ENCODE peak calls at places on chromosomes 6 and 20, in five cellular contexts. One of them, this sample, is unnamed.

GRCh38 chr6:167721291-167721690 is 105.4 kb upstream of the AFDN start:
- DNase-seq in A549: no peak
- DNase-seq in K562: no peak
- DNase-seq in endothelial cell of umbilical vein: no peak
- DNase-seq in HepG2: no peak
- DNase-seq in this sample: no peak

GRCh38 chr6:73579851-73580246 is 59.0 kb upstream of the EEF1A1 start:
- DNase-seq in HepG2: peak
- DNase-seq in K562: peak
- DNase-seq in A549: peak
- DNase-seq in endothelial cell of umbilical vein: no peak
- DNase-seq in this sample: peak

GRCh38 chr6:166275714-166276166 is 32.5 kb downstream of the PRR18 start:
- DNase-seq in HepG2: peak
- DNase-seq in K562: peak
- DNase-seq in A549: peak
- DNase-seq in endothelial cell of umbilical vein: peak
- DNase-seq in this sample: peak

GRCh38 chr20:63173552-63174191 is 42.3 kb downstream of the YTHDF1 start:
- DNase-seq in HepG2: peak
- DNase-seq in K562: no peak
- DNase-seq in endothelial cell of umbilical vein: no peak
- DNase-seq in A549: no peak
- DNase-seq in this sample: no peak

GRCh38 chr6:145206247-145206907 is 528.9 kb downstream of the EPM2A start:
- DNase-seq in A549: no peak
- DNase-seq in HepG2: no peak
- DNase-seq in endothelial cell of umbilical vein: no peak
- DNase-seq in K562: no peak
- DNase-seq in this sample: no peak

GRCh38 chr20:53940883-53941546 is 129.4 kb downstream of the BCAS1 start:
- DNase-seq in endothelial cell of umbilical vein: peak
- DNase-seq in A549: peak
- DNase-seq in K562: no peak
- DNase-seq in HepG2: no peak
- DNase-seq in this sample: no peak

GRCh38 chr20:40606660-40607059 is 82.4 kb downstream of the MAFB start:
- DNase-seq in HepG2: no peak
- DNase-seq in K562: no peak
- DNase-seq in A549: no peak
- DNase-seq in endothelial cell of umbilical vein: no peak
- DNase-seq in this sample: no peak

GRCh38 chr6:146890644-146891434 is 292.1 kb downstream of the ADGB start:
- DNase-seq in endothelial cell of umbilical vein: no peak
- DNase-seq in K562: peak
- DNase-seq in A549: no peak
- DNase-seq in HepG2: no peak
- DNase-seq in this sample: no peak

GRCh38 chr6:97654674-97655073 is 371.7 kb upstream of the MMS22L start:
- DNase-seq in endothelial cell of umbilical vein: no peak
- DNase-seq in K562: no peak
- DNase-seq in HepG2: no peak
- DNase-seq in A549: peak
- DNase-seq in this sample: no peak

GRCh38 chr6:19788684-19789083 is 48.5 kb upstream of the ID4 start:
- DNase-seq in HepG2: no peak
- DNase-seq in K562: no peak
- DNase-seq in endothelial cell of umbilical vein: no peak
- DNase-seq in A549: no peak
- DNase-seq in this sample: no peak

GRCh38 chr20:53872561-53873248 is 197.7 kb downstream of the BCAS1 start:
- DNase-seq in K562: no peak
- DNase-seq in endothelial cell of umbilical vein: no peak
- DNase-seq in A549: no peak
- DNase-seq in HepG2: no peak
- DNase-seq in this sample: no peak

GRCh38 chr20:36677422-36677771 is 31.4 kb upstream of the SLA2 start:
- DNase-seq in A549: no peak
- DNase-seq in endothelial cell of umbilical vein: no peak
- DNase-seq in K562: no peak
- DNase-seq in HepG2: no peak
- DNase-seq in this sample: no peak

GRCh38 chr6:73079611-73079955 is 145.7 kb downstream of the KHDC1L start:
- DNase-seq in HepG2: no peak
- DNase-seq in K562: no peak
- DNase-seq in A549: peak
- DNase-seq in endothelial cell of umbilical vein: no peak
- DNase-seq in this sample: no peak

GRCh38 chr20:8339313-8339712 is 207.2 kb downstream of the PLCB1 start:
- DNase-seq in A549: no peak
- DNase-seq in K562: no peak
- DNase-seq in endothelial cell of umbilical vein: no peak
- DNase-seq in HepG2: no peak
- DNase-seq in this sample: no peak

GRCh38 chr6:47174502-47175023 is 132.4 kb upstream of the ADGRF1 start:
- DNase-seq in K562: no peak
- DNase-seq in HepG2: peak
- DNase-seq in endothelial cell of umbilical vein: no peak
- DNase-seq in A549: no peak
- DNase-seq in this sample: no peak

GRCh38 chr6:89148016-89148750 is 2.3 kb downstream of the PM20D2 start:
- DNase-seq in endothelial cell of umbilical vein: no peak
- DNase-seq in K562: no peak
- DNase-seq in HepG2: no peak
- DNase-seq in A549: no peak
- DNase-seq in this sample: peak

GRCh38 chr6:156416392-156416791 is 360.8 kb upstream of the ARID1B start:
- DNase-seq in HepG2: no peak
- DNase-seq in K562: no peak
- DNase-seq in A549: no peak
- DNase-seq in endothelial cell of umbilical vein: no peak
- DNase-seq in this sample: no peak
- TF ChIP-seq MAX in HepG2: no peak
- TF ChIP-seq MAX in K562: no peak
- TF ChIP-seq MAX in A549: no peak
- TF ChIP-seq MAX in endothelial cell of umbilical vein: no peak
- TF ChIP-seq MAX in this sample: no peak

GRCh38 chr20:37864275-37864674 is 38.7 kb upstream of the VSTM2L start:
- DNase-seq in K562: no peak
- DNase-seq in A549: no peak
- DNase-seq in HepG2: no peak
- DNase-seq in endothelial cell of umbilical vein: no peak
- DNase-seq in this sample: no peak
- TF ChIP-seq CTCF in K562: no peak
- TF ChIP-seq CTCF in A549: no peak
- TF ChIP-seq CTCF in HepG2: no peak
- TF ChIP-seq CTCF in endothelial cell of umbilical vein: no peak
- TF ChIP-seq CTCF in this sample: no peak

GRCh38 chr6:157066781-157067491 is 256.4 kb downstream of the TMEM242 start:
- DNase-seq in K562: no peak
- DNase-seq in A549: no peak
- DNase-seq in HepG2: peak
- DNase-seq in endothelial cell of umbilical vein: peak
- DNase-seq in this sample: peak
- TF ChIP-seq MYC in K562: no peak
- TF ChIP-seq MYC in A549: no peak
- TF ChIP-seq MYC in HepG2: no peak
- TF ChIP-seq MYC in endothelial cell of umbilical vein: no peak
- TF ChIP-seq MYC in this sample: no peak

DNA sequence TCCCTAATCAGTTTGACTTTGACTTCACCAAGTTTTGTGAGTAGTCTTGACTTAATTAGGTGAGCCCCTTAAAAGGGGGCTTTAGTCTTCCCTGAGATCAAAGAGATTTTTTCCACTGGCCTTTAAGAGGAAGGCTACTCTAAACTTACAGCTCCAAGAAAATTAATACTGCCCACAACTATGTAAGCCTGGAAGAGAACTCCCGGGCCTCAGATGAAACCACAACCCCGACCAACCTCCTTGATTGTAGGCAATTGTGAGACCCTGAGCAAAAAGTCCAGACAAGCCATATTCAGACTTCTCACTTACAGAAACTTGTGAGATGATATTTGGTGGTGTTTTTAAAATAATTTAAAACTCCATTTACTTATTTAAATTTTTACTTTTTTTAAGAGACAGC is 18.1 kb downstream of the SNX3 start:
- DNase-seq in endothelial cell of umbilical vein: no peak
- DNase-seq in A549: no peak
- DNase-seq in K562: no peak
- DNase-seq in HepG2: no peak
- DNase-seq in this sample: no peak
- TF ChIP-seq MAX in endothelial cell of umbilical vein: no peak
- TF ChIP-seq MAX in A549: no peak
- TF ChIP-seq MAX in K562: no peak
- TF ChIP-seq MAX in HepG2: no peak
- TF ChIP-seq MAX in this sample: no peak

This sample was measured in NB4.